ENCODE peak calls at places on chromosomes 5 and 9, in six cellular contexts. H, F, U, E, B and V are unnamed samples.

GRCh38 chr5:96115467-96115812 is 153.8 kb upstream of the ELL2 start:
- DNase-seq in B (no peak), U (no peak), F (no peak), H (no peak), E (no peak), V (no peak)

GRCh38 chr9:10678790-10679189 is 66.0 kb upstream of the PTPRD start:
- DNase-seq in E (no peak), B (no peak), U (no peak), F (no peak), H (no peak), V (peak)

GRCh38 chr5:138179277-138179857 is 455 bp downstream of the KIF20A start:
- DNase-seq in B (no peak), F (peak), E (no peak), U (no peak), H (peak), V (peak)

GRCh38 chr5:78523314-78524193 is 125.0 kb downstream of the LHFPL2 start:
- DNase-seq in B (no peak), U (peak), F (no peak), E (peak), H (no peak), V (no peak)

GRCh38 chr5:35319231-35320002 is 89.1 kb upstream of the PRLR start:
- DNase-seq in U (no peak), F (peak), B (no peak), E (peak), H (no peak), V (peak)

GRCh38 chr5:173547579-173547978 is 68.9 kb downstream of the BOD1 start:
- DNase-seq in H (no peak), U (peak), F (no peak), E (peak), B (no peak), V (peak)

GRCh38 chr9:135506327-135507103 is 6.0 kb downstream of the MRPS2 start:
- DNase-seq in F (no peak), H (no peak), B (no peak), E (peak), U (no peak), V (peak)

GRCh38 chr5:105218018-105218417 is 1655.4 kb upstream of the NUDT12 start:
- DNase-seq in B (no peak), E (no peak), F (peak), H (no peak), U (no peak), V (no peak)

GRCh38 chr9:136237486-136238341 is 7.9 kb downstream of the QSOX2 start:
- DNase-seq in B (no peak), H (no peak), U (no peak), E (no peak), F (no peak), V (no peak)

GRCh38 chr5:76303917-76304316 is 99.2 kb upstream of the IQGAP2 start:
- DNase-seq in E (no peak), B (no peak), U (no peak), H (no peak), F (peak), V (no peak)

GRCh38 chr9:69861011-69861410 is 40.4 kb downstream of the CFAP95 start:
- DNase-seq in B (no peak), H (no peak), U (no peak), E (no peak), F (no peak), V (no peak)

GRCh38 chr9:100437860-100438805 is 11.2 kb downstream of the MSANTD3 start:
- DNase-seq in H (peak), U (peak), F (peak), E (peak), B (peak), V (peak)

GRCh38 chr5:34571380-34572041 is 84.6 kb upstream of the RAI14 start:
- DNase-seq in F (peak), E (peak), H (no peak), U (peak), B (no peak), V (peak)

GRCh38 chr9:6739218-6739617 is 18.6 kb upstream of the KDM4C start:
- DNase-seq in H (peak), F (no peak), E (peak), U (peak), B (no peak), V (peak)

GRCh38 chr9:129223551-129224208 is 45.6 kb upstream of the IER5L start:
- DNase-seq in U (no peak), B (no peak), E (no peak), F (no peak), H (no peak), V (no peak)

GRCh38 chr9:134411451-134412297 is 85.4 kb downstream of the RXRA start:
- DNase-seq in U (peak), E (peak), F (peak), B (no peak), H (no peak), V (no peak)

GRCh38 chr5:139197710-139198669 is at the start of gene SIL1:
- DNase-seq in E (peak), U (peak), F (peak), H (peak), B (peak), V (peak)

GRCh38 chr9:74303945-74304344 is 193.2 kb upstream of the RORB start:
- DNase-seq in U (no peak), E (no peak), F (no peak), B (no peak), H (no peak), V (no peak)

GRCh38 chr9:128927731-128928411 is 7.1 kb downstream of the PHYHD1 start:
- DNase-seq in U (peak), H (peak), F (peak), E (peak), B (peak), V (peak)

GRCh38 chr5:138032028-138032571 is 779 bp downstream of the FAM13B start:
- DNase-seq in B (no peak), F (peak), H (peak), E (peak), U (peak), V (peak)

GRCh38 chr9:94921072-94921471 is 194.6 kb downstream of the AOPEP start:
- DNase-seq in E (peak), B (no peak), H (no peak), F (no peak), U (peak), V (peak)

GRCh38 chr9:65410926-65411325 is 125.9 kb upstream of the FOXD4L5 start:
- DNase-seq in E (no peak), B (no peak), H (no peak), F (no peak), U (no peak), V (no peak)

GRCh38 chr5:127892467-127893207 is 189.4 kb downstream of the CCDC192 start:
- DNase-seq in E (peak), U (peak), B (no peak), F (peak), H (no peak), V (peak)

GRCh38 chr9:27688954-27689353 is 115.7 kb upstream of the C9orf72 start:
- DNase-seq in F (no peak), U (no peak), H (no peak), B (no peak), E (no peak), V (no peak)

GRCh38 chr9:4837768-4838546 is 45.2 kb downstream of the RCL1 start:
- DNase-seq in F (no peak), B (no peak), H (no peak), U (peak), E (peak), V (peak)

GRCh38 chr9:2215941-2216441 is 200.8 kb downstream of the SMARCA2 start:
- DNase-seq in E (peak), F (peak), U (no peak), H (no peak), B (no peak), V (peak)

GRCh38 chr5:40394715-40395114 is 285.0 kb upstream of the PTGER4 start:
- DNase-seq in U (no peak), H (no peak), B (no peak), F (no peak), E (no peak), V (no peak)

GRCh38 chr5:73160239-73160671 is 12.7 kb upstream of the TMEM174 start:
- DNase-seq in U (no peak), B (no peak), H (no peak), F (no peak), E (no peak), V (no peak)

GRCh38 chr5:69444127-69444754 is 29.3 kb downstream of the MARVELD2 start:
- DNase-seq in F (no peak), B (no peak), U (no peak), E (no peak), H (no peak), V (no peak)

GRCh38 chr5:36444582-36444999 is 142.9 kb upstream of the RANBP3L start:
- DNase-seq in H (no peak), B (no peak), U (peak), E (peak), F (no peak), V (no peak)

GRCh38 chr5:53262348-53262970 is 152.9 kb upstream of the MOCS2 start:
- DNase-seq in F (peak), E (peak), U (peak), B (no peak), H (no peak), V (peak)

GRCh38 chr9:126375386-126375785 is 48.8 kb downstream of the MVB12B start:
- DNase-seq in F (peak), U (no peak), B (no peak), E (peak), H (no peak), V (peak)

GRCh38 chr9:134838651-134839431 is 41.8 kb upstream of the FCN2 start:
- DNase-seq in F (no peak), B (no peak), H (no peak), E (no peak), U (no peak), V (no peak)

GRCh38 chr5:60722416-60722815 is 22.4 kb upstream of the DEPDC1B start:
- DNase-seq in F (no peak), U (no peak), B (no peak), E (no peak), H (no peak), V (no peak)

GRCh38 chr5:150394912-150395689 is 17.6 kb downstream of the CD74 start:
- DNase-seq in H (no peak), E (no peak), B (no peak), F (no peak), U (no peak), V (no peak)

GRCh38 chr9:122445155-122445749 is 32.5 kb downstream of the OR1J1 start:
- DNase-seq in B (no peak), U (peak), H (no peak), F (no peak), E (peak), V (peak)

DNA sequence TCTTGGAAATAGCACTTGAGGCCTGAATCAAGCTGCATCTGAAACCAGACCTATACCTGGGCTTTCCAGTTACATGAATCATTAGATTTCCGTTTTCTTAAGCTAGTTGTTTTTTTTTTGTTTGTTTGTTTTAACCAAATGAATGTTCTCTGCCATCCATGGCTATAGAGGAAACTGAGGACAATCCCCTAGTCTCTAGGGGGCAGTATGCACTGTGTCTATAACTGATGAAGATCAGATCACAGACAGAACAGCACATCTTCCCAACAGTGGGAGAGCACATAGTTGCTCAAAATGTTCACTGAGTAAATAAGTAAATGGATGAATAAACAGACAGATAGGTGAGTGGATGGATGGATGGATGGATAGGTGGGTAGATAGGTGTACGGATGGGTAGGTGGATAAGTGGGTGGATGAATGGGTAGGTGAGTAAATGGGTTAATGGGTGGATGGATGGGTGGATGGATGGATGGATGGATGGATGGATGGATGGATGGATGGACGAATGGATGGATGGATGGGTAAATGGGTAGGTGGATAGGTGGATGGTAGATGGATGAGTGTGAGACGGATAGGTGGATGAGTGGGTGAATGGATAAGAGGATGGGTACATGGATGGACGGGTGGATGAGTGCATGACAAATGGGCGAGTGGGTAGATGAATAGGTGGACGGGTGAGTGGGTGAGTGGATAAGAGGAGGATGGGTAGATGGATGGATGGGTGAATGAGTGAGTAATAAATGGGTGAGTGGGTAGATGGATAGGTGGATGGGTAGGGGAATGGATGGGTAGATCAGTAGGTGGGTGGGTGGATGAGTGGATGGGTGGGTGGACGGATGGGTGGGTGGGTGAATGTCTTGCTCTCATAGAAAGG is 179.1 kb downstream of the FGF18 start:
- DNase-seq in B (no peak), H (no peak), E (no peak), F (no peak), U (no peak), V (no peak)
- TF ChIP-seq CTCF in B (no peak), H (no peak), E (peak), F (peak), U (no peak), V (no peak)

GRCh38 chr5:179060116-179061008 is at the start of gene ZNF354C:
- DNase-seq in H (peak), F (peak), E (peak), B (peak), U (peak), V (peak)
- TF ChIP-seq CTCF in H (no peak), F (no peak), E (no peak), B (no peak), U (no peak), V (no peak)

GRCh38 chr9:83920469-83920941 is 727 bp downstream of the KIF27 start:
- DNase-seq in E (peak), B (no peak), H (peak), U (peak), F (no peak), V (peak)
- TF ChIP-seq CTCF in E (peak), B (no peak), H (peak), U (peak), F (peak), V (peak)

GRCh38 chr5:44952376-44952775 is 143.6 kb downstream of the MRPS30 start:
- DNase-seq in F (peak), H (peak), U (peak), E (peak), B (no peak), V (peak)
- TF ChIP-seq CTCF in F (peak), H (peak), U (peak), E (peak), B (peak), V (peak)

DNA sequence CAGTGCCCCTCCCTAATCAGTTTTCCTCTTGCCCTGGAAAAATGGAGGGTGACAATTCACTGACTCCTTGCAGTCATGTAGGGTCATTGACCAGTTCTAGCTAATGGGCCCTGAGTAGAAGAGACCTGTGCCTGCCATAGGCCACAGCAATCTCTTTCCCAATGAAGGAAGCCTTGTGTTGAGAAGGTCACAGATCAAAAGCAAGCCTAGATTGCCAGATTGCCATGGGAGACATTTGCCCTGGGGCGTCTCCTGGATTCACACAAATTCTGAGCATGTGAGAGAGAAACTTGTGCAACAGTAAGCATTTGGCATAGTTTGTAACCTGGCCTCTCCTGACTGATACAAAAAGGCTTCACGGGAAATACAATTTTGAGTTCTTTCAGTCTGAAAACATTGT is 148.0 kb downstream of the NUDT12 start:
- DNase-seq in U (no peak), E (no peak), H (no peak), B (no peak), F (no peak), V (no peak)
- TF ChIP-seq CTCF in U (no peak), E (no peak), H (no peak), B (no peak), F (no peak), V (no peak)